ENCODE peak calls at places on chromosomes 16 and 17, in five cellular contexts. I is trophoblast cell, U is neuronal stem cell, Z is H9, R is mesenchymal stem cell. L is an unnamed sample.

GRCh38 chr17:7486181-7486580 is 2.0 kb downstream of the POLR2A start:
- DNase-seq in Z (no peak), R (peak), U (no peak), I (no peak), L (no peak)

GRCh38 chr17:68821860-68822693 is 133.1 kb downstream of the ABCA8 start:
- DNase-seq in Z (no peak), U (no peak), R (peak), I (peak), L (no peak)

GRCh38 chr17:77602062-77602746 is 356.3 kb upstream of the TNRC6C start:
- DNase-seq in I (no peak), R (peak), U (no peak), Z (peak), L (no peak)

GRCh38 chr16:58628845-58629680 is 563 bp downstream of the CNOT1 start:
- DNase-seq in R (peak), U (peak), I (peak), Z (peak), L (peak)

GRCh38 chr16:8816967-8817662 is 19.5 kb downstream of the PMM2 start:
- DNase-seq in I (peak), R (no peak), U (no peak), Z (no peak), L (no peak)

GRCh38 chr17:9658593-9659211 is 13.4 kb downstream of the USP43 start:
- DNase-seq in Z (no peak), U (no peak), I (no peak), R (peak), L (no peak)

GRCh38 chr16:67514382-67514828 is 14.2 kb upstream of the RIPOR1 start:
- DNase-seq in Z (peak), R (peak), U (peak), I (peak), L (peak)

GRCh38 chr16:997440-998051 is 16.0 kb downstream of the SOX8 start:
- DNase-seq in R (peak), U (no peak), Z (peak), I (no peak), L (peak)

GRCh38 chr17:34711646-34712045 is 132.3 kb downstream of the TMEM132E start:
- DNase-seq in Z (peak), U (no peak), R (no peak), I (no peak), L (no peak)

GRCh38 chr17:1617620-1618174 is 10.9 kb downstream of the SLC43A2 start:
- DNase-seq in U (no peak), I (peak), R (peak), Z (no peak), L (no peak)

GRCh38 chr16:19980866-19981265 is 92.8 kb downstream of the GPR139 start:
- DNase-seq in U (no peak), R (no peak), I (peak), Z (peak), L (no peak)

GRCh38 chr17:9669551-9670008 is 24.3 kb downstream of the USP43 start:
- DNase-seq in U (no peak), I (peak), R (no peak), Z (no peak), L (no peak)

GRCh38 chr16:79143026-79143425 is 457.5 kb downstream of the MAF start:
- DNase-seq in R (no peak), Z (no peak), U (no peak), I (no peak), L (no peak)

GRCh38 chr17:45224671-45225050 is 3.0 kb downstream of the FMNL1 start:
- DNase-seq in U (no peak), I (no peak), R (no peak), Z (no peak), L (no peak)

GRCh38 chr17:28969706-28970393 is 18.5 kb upstream of the PHF12 start:
- DNase-seq in U (no peak), I (peak), Z (no peak), R (no peak), L (no peak)

GRCh38 chr16:14600164-14600563 is 29.9 kb downstream of the PARN start:
- DNase-seq in R (peak), I (peak), U (no peak), Z (no peak), L (no peak)

GRCh38 chr16:54936979-54937672 is 6.5 kb downstream of the IRX5 start:
- DNase-seq in R (peak), U (peak), Z (peak), I (no peak), L (no peak)

GRCh38 chr16:31386157-31386984 is 6.8 kb upstream of the ITGAD start:
- DNase-seq in I (peak), R (peak), U (no peak), Z (no peak), L (no peak)

GRCh38 chr17:75509528-75510258 is 5.6 kb downstream of the CASKIN2 start:
- DNase-seq in U (no peak), R (no peak), Z (no peak), I (no peak), L (no peak)

GRCh38 chr16:57384248-57385070 is 12.2 kb downstream of the CX3CL1 start:
- DNase-seq in R (no peak), U (no peak), Z (no peak), I (no peak), L (no peak)

GRCh38 chr17:41352597-41353366 is 2.2 kb upstream of the KRT33A start:
- DNase-seq in Z (no peak), U (no peak), R (no peak), I (no peak), L (no peak)

GRCh38 chr16:57579361-57579665 is 36.9 kb downstream of the ADGRG5 start:
- DNase-seq in R (no peak), U (no peak), I (no peak), Z (peak), L (no peak)

GRCh38 chr16:47986031-47986430 is 169.8 kb downstream of the ABCC12 start:
- DNase-seq in U (no peak), I (no peak), Z (no peak), R (no peak), L (no peak)

GRCh38 chr17:77959216-77959925 is 868 bp downstream of the TNRC6C start:
- DNase-seq in U (no peak), I (no peak), R (peak), Z (no peak), L (no peak)

GRCh38 chr17:78130439-78131101 is at the start of gene TMC8:
- DNase-seq in Z (peak), U (no peak), R (no peak), I (no peak), L (no peak)

GRCh38 chr17:81512984-81513668 is 527 bp upstream of the ACTG1 start:
- DNase-seq in I (peak), Z (peak), R (peak), U (peak), L (no peak)

GRCh38 chr16:25009822-25010221 is 5.3 kb downstream of the ARHGAP17 start:
- DNase-seq in U (no peak), Z (no peak), I (no peak), R (peak), L (no peak)

GRCh38 chr17:47726796-47727703 is 6.0 kb upstream of the TBX21 start:
- DNase-seq in I (no peak), U (no peak), Z (no peak), R (no peak), L (no peak)

GRCh38 chr16:85826686-85827247 is 27.3 kb downstream of the COX4I1 start:
- DNase-seq in U (no peak), R (no peak), Z (no peak), I (no peak), L (no peak)
- H2BK12ac ChIP-seq in U (peak), R (no peak), Z (no peak), I (no peak), L (peak)

DNA sequence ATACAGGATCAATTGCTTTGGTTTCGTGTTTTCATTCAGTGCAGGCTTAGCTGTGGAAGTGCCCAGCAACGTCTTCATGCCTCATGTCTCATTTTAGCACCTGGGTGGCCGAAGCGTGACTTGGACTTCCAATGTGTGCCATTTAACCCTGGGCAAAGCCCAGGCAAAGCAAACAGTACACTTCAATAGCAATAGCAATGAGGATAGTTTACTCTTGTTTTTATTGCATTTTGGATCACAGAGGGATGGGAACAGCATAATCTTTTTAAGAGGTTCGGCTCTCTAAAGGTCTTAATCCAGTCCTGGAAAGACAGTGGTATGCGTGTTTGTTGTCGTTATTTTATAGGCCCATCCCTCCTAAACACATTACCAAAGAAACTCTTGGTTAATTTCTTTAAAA is 86.2 kb downstream of the HS3ST3B1 start:
- DNase-seq in I (no peak), R (no peak), U (no peak), Z (no peak), L (no peak)
- H2BK12ac ChIP-seq in I (no peak), R (no peak), U (no peak), Z (no peak), L (no peak)

GRCh38 chr17:11986179-11986938 is 10.9 kb downstream of the ZNF18 start:
- DNase-seq in U (no peak), I (no peak), Z (no peak), R (no peak), L (no peak)
- H2BK12ac ChIP-seq in U (no peak), I (no peak), Z (no peak), R (no peak), L (no peak)

GRCh38 chr17:82860606-82861392 is 21.0 kb upstream of the ZNF750 start:
- DNase-seq in Z (no peak), U (no peak), I (peak), R (no peak), L (no peak)

GRCh38 chr17:82862758-82863645 is 23.2 kb upstream of the ZNF750 start:
- DNase-seq in U (no peak), Z (no peak), I (no peak), R (no peak), L (no peak)

GRCh38 chr17:82859431-82860403 is 19.9 kb upstream of the ZNF750 start:
- DNase-seq in I (peak), Z (no peak), U (no peak), R (peak), L (no peak)

GRCh38 chr17:82862191-82862590 is 22.4 kb upstream of the ZNF750 start:
- DNase-seq in R (no peak), Z (no peak), I (no peak), U (no peak), L (no peak)

DNA sequence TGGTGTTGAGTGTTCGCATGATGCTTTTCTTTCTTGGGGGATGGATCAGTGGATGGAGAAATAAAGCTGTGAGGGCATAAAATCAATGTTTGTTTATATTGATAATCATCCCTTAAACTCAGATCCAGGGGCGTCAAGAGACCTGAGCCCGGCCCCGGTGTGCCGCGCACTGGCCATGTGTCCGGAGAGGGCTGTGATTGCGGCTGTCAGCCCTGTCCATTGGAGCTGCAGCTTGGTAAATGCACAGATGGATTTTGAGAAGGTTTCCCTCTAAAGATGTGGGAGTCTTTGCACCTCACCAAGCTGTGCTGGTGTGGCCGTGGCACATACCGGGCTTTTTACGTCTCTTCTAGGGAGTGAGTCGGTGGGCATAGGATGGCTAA is 21.6 kb upstream of the ZNF750 start:
- DNase-seq in R (no peak), Z (no peak), U (no peak), I (no peak), L (no peak)
- H2BK12ac ChIP-seq in R (no peak), Z (no peak), U (no peak), I (peak), L (no peak)

GRCh38 chr17:57380055-57380356 is 123.7 kb downstream of the MSI2 start:
- DNase-seq in I (no peak), Z (no peak), U (no peak), R (no peak), L (no peak)
- H2BK12ac ChIP-seq in I (peak), Z (no peak), U (no peak), R (peak), L (peak)

L was measured in H1.